ENCODE peak calls at places on chromosome 13, in five cellular contexts. O is activated CD4-positive, alpha-beta T cell treated with anti-CD3 and anti-CD28 coated beads, Interleukin-2, amount 10 ng/mL, durations not matched to agents 7 days and 5 days; J is effector memory CD8-positive, alpha-beta T cell; W is ACHN; K is non-pigmented ciliary epithelial cell. R is an unnamed sample.

GRCh38 chr13:21767032-21767431 is 96.2 kb downstream of the FGF9 start:
- DNase-seq in O (no peak), J (no peak), W (no peak), K (no peak), R (no peak)

GRCh38 chr13:77443511-77443910 is 92.0 kb upstream of the SCEL start:
- DNase-seq in O (no peak), J (no peak), W (no peak), K (no peak), R (no peak)

GRCh38 chr13:101144808-101145419 is 271.4 kb downstream of the NALCN start:
- DNase-seq in O (peak), J (peak), W (peak), K (no peak), R (peak)

GRCh38 chr13:95497307-95497943 is 55.1 kb upstream of the CLDN10 start:
- DNase-seq in O (no peak), J (no peak), W (no peak), K (no peak), R (no peak)

GRCh38 chr13:113616991-113617749 is 32.6 kb downstream of the TFDP1 start:
- DNase-seq in O (no peak), J (no peak), W (no peak), K (peak), R (no peak)

GRCh38 chr13:69274231-69274630 is 833.4 kb upstream of the ATXN8OS start:
- DNase-seq in O (no peak), J (no peak), W (peak), K (no peak), R (no peak)

GRCh38 chr13:82654851-82655517 is 1227.3 kb downstream of the SLITRK1 start:
- DNase-seq in O (no peak), J (no peak), W (no peak), K (no peak), R (no peak)

GRCh38 chr13:49464621-49465325 is 20.7 kb downstream of the SETDB2 start:
- DNase-seq in O (no peak), J (no peak), W (no peak), K (no peak), R (no peak)

GRCh38 chr13:90238433-90238832 is 1109.1 kb upstream of the MIR17HG start:
- DNase-seq in O (no peak), J (no peak), W (no peak), K (no peak), R (no peak)

GRCh38 chr13:104577029-104577820 is 1511.0 kb upstream of the SLC10A2 start:
- DNase-seq in O (no peak), J (no peak), W (no peak), K (no peak), R (peak)

GRCh38 chr13:48542581-48543341 is 9.9 kb upstream of the RCBTB2 start:
- DNase-seq in O (no peak), J (no peak), W (peak), K (no peak), R (peak)